ENCODE peak calls at places on chromosome 10, in eight cellular contexts. Q is GM23338, V is IMR-90, J is heart left ventricle, K is A549, A is epithelial cell of esophagus, Z is dorsolateral prefrontal cortex, H is brain microvascular endothelial cell. W is an unnamed sample.

GRCh38 chr10:59283456-59284082 is 78.8 kb downstream of the FAM13C start:
- DNase-seq in Q (peak; percentile 21), V (peak; percentile 7), J (no peak), K (no peak), A (peak; percentile 61), Z (peak; percentile 73), H (no peak), W (no peak)

GRCh38 chr10:11141571-11142091 is 124.0 kb downstream of the CELF2 start:
- DNase-seq in Q (no peak), V (no peak), J (no peak), K (no peak), A (peak; percentile 17), Z (no peak), H (no peak), W (no peak)

GRCh38 chr10:69636626-69637550 is 6.8 kb downstream of the FAM241B start:
- DNase-seq in Q (peak; percentile 70), V (no peak), J (peak; percentile 17), K (peak; percentile 48), A (peak; percentile 66), Z (peak; percentile 63), H (no peak), W (no peak)

GRCh38 chr10:24920907-24921881 is 31.2 kb downstream of the PRTFDC1 start:
- DNase-seq in Q (peak; percentile 25), V (peak; percentile 99), J (peak; percentile 48), K (peak; percentile 81), A (peak; percentile 79), Z (peak; percentile 51), H (peak; percentile 97), W (peak; percentile 100)

GRCh38 chr10:23343591-23344225 is 889 bp downstream of the C10orf67 start:
- DNase-seq in Q (peak; percentile 90), V (peak; percentile 30), J (peak; percentile 68), K (peak; percentile 9), A (peak; percentile 65), Z (peak; percentile 81), H (peak; percentile 9), W (peak; percentile 40)

GRCh38 chr10:89019589-89020327 is 29.2 kb downstream of the FAS start:
- DNase-seq in Q (no peak), V (no peak), J (no peak), K (no peak), A (no peak), Z (no peak), H (no peak), W (no peak)

GRCh38 chr10:15035385-15036301 is 8.1 kb upstream of the OLAH start:
- DNase-seq in Q (peak; percentile 64), V (peak; percentile 89), J (peak; percentile 16), K (no peak), A (no peak), Z (no peak), H (peak; percentile 98), W (peak; percentile 31)

GRCh38 chr10:30384791-30385201 is 35.7 kb upstream of the MTPAP start:
- DNase-seq in Q (peak; percentile 79), V (peak; percentile 34), J (no peak), K (peak; percentile 67), A (peak; percentile 69), Z (no peak), H (peak; percentile 24), W (peak; percentile 38)

GRCh38 chr10:546971-547590 is 142.4 kb downstream of the DIP2C start:
- DNase-seq in Q (peak; percentile 69), V (peak; percentile 31), J (no peak), K (no peak), A (peak; percentile 59), Z (peak; percentile 45), H (no peak), W (no peak)

GRCh38 chr10:46287846-46288480 is 1.2 kb downstream of the ANTXRL start:
- DNase-seq in Q (no peak), V (no peak), J (no peak), K (peak; percentile 19), A (peak; percentile 88), Z (peak; percentile 27), H (no peak), W (no peak)

GRCh38 chr10:68597407-68597806 is 37.3 kb downstream of the TET1 start:
- DNase-seq in Q (no peak), V (no peak), J (no peak), K (no peak), A (no peak), Z (no peak), H (no peak), W (no peak)

GRCh38 chr10:3867454-3868273 is 82.7 kb upstream of the KLF6 start:
- DNase-seq in Q (no peak), V (peak; percentile 49), J (no peak), K (no peak), A (peak; percentile 59), Z (no peak), H (no peak), W (peak; percentile 58)

GRCh38 chr10:8993859-8994258 is 939.4 kb downstream of the GATA3 start:
- DNase-seq in Q (no peak), V (no peak), J (no peak), K (no peak), A (no peak), Z (no peak), H (no peak), W (no peak)

GRCh38 chr10:48439581-48440041 is 133.1 kb downstream of the MAPK8 start:
- DNase-seq in Q (peak; percentile 16), V (peak; percentile 27), J (no peak), K (no peak), A (no peak), Z (no peak), H (no peak), W (no peak)

GRCh38 chr10:5805260-5805659 is 8.0 kb downstream of the GDI2 start:
- DNase-seq in Q (no peak), V (no peak), J (no peak), K (no peak), A (no peak), Z (no peak), H (no peak), W (no peak)

GRCh38 chr10:49504528-49504927 is 34.4 kb downstream of the ERCC6 start:
- DNase-seq in Q (no peak), V (no peak), J (no peak), K (no peak), A (no peak), Z (no peak), H (no peak), W (no peak)

GRCh38 chr10:102629661-102630614 is 14.3 kb upstream of the TRIM8 start:
- DNase-seq in Q (peak; percentile 85), V (peak; percentile 91), J (no peak), K (peak; percentile 32), A (peak; percentile 58), Z (no peak), H (peak; percentile 86), W (peak; percentile 72)

GRCh38 chr10:43419997-43420368 is 11.0 kb upstream of the HNRNPF start:
- DNase-seq in Q (no peak), V (no peak), J (no peak), K (no peak), A (no peak), Z (no peak), H (no peak), W (no peak)

GRCh38 chr10:78286186-78286585 is 252.5 kb downstream of the RPS24 start:
- DNase-seq in Q (peak; percentile 65), V (no peak), J (no peak), K (no peak), A (no peak), Z (no peak), H (no peak), W (no peak)

GRCh38 chr10:95574649-95575365 is 13.6 kb upstream of the SORBS1 start:
- DNase-seq in Q (no peak), V (no peak), J (no peak), K (no peak), A (no peak), Z (no peak), H (no peak), W (no peak)

GRCh38 chr10:89419548-89419947 is 5.2 kb downstream of the IFIT5 start:
- DNase-seq in Q (peak; percentile 59), V (peak; percentile 31), J (no peak), K (no peak), A (peak; percentile 11), Z (no peak), H (no peak), W (peak; percentile 55)

GRCh38 chr10:20768849-20769248 is 128.3 kb downstream of the NEBL start:
- DNase-seq in Q (peak; percentile 38), V (no peak), J (no peak), K (no peak), A (peak; percentile 18), Z (no peak), H (no peak), W (peak; percentile 53)

GRCh38 chr10:79502561-79503309 is 9.6 kb upstream of the EIF5AL1 start:
- DNase-seq in Q (peak; percentile 79), V (no peak), J (no peak), K (peak; percentile 30), A (peak; percentile 21), Z (no peak), H (no peak), W (no peak)

GRCh38 chr10:124707546-124707945 is 36.6 kb downstream of the FAM53B start:
- DNase-seq in Q (no peak), V (no peak), J (no peak), K (no peak), A (no peak), Z (no peak), H (no peak), W (no peak)

GRCh38 chr10:124708246-124708779 is 35.9 kb downstream of the FAM53B start:
- DNase-seq in Q (no peak), V (no peak), J (no peak), K (no peak), A (no peak), Z (no peak), H (no peak), W (no peak)

GRCh38 chr10:124710266-124710881 is 33.8 kb downstream of the FAM53B start:
- DNase-seq in Q (no peak), V (no peak), J (no peak), K (no peak), A (no peak), Z (no peak), H (no peak), W (no peak)

GRCh38 chr10:124709862-124710261 is 34.3 kb downstream of the FAM53B start:
- DNase-seq in Q (no peak), V (no peak), J (no peak), K (no peak), A (peak; percentile 60), Z (no peak), H (no peak), W (no peak)

GRCh38 chr10:124708922-124709520 is 35.2 kb downstream of the FAM53B start:
- DNase-seq in Q (peak; percentile 61), V (no peak), J (no peak), K (no peak), A (no peak), Z (no peak), H (peak; percentile 32), W (no peak)
- TF ChIP-seq CTCF in Q (no peak), V (no peak), J (no peak), K (no peak), A (no peak), Z (no peak), H (no peak), W (no peak)

GRCh38 chr10:84698989-84699388 is 370.6 kb downstream of the CCSER2 start:
- DNase-seq in Q (no peak), V (no peak), J (no peak), K (no peak), A (no peak), Z (no peak), H (no peak), W (no peak)
- H3K4me3 ChIP-seq in Q (no peak overlapping the region), V (no peak overlapping the region), J (no peak overlapping the region), K (no peak overlapping the region), A (no peak overlapping the region), Z (no peak overlapping the region), H (no peak overlapping the region), W (no peak overlapping the region)

GRCh38 chr10:32893431-32893830 is 64.6 kb downstream of the ITGB1 start:
- DNase-seq in Q (peak; percentile 93), V (no peak), J (no peak), K (peak; percentile 64), A (no peak), Z (no peak), H (no peak), W (peak; percentile 25)
- TF ChIP-seq CTCF in Q (peak; percentile 65), V (no peak), J (no peak), K (no peak), A (peak; percentile 22), Z (no peak), H (peak; percentile 31), W (no peak)

GRCh38 chr10:111725035-111725434 is 458.5 kb downstream of the GPAM start:
- DNase-seq in Q (peak; percentile 49), V (no peak), J (no peak), K (no peak), A (no peak), Z (no peak), H (no peak), W (no peak)
- H3K4me3 ChIP-seq in Q (no peak overlapping the region), V (no peak overlapping the region), J (no peak overlapping the region), K (no peak overlapping the region), A (no peak overlapping the region), Z (no peak overlapping the region), H (no peak overlapping the region), W (no peak overlapping the region)

W was measured in fibroblast of mammary gland.